ENCODE peak calls at places on chromosome 15, in four cellular contexts. P is neural crest cell, T is foreskin keratinocyte, R is tibial nerve. Z is an unnamed sample.

GRCh38 chr15:45522931-45523331 is 376 bp upstream of the SLC30A4 start:
- DNase-seq in P (no peak), T (no peak), R (peak), Z (no peak)

GRCh38 chr15:25170113-25170731 is 215.4 kb downstream of the SNRPN start:
- DNase-seq in P (no peak), T (no peak), R (no peak), Z (no peak)

GRCh38 chr15:37015476-37015875 is 84.9 kb downstream of the MEIS2 start:
- DNase-seq in P (no peak), T (no peak), R (no peak), Z (no peak)

GRCh38 chr15:67839358-67839928 is 402 bp downstream of the RNU6-1 start:
- DNase-seq in P (no peak), T (peak), R (no peak), Z (no peak)

GRCh38 chr15:36645106-36645505 is 65.7 kb downstream of the CDIN1 start:
- DNase-seq in P (no peak), T (peak), R (no peak), Z (no peak)

GRCh38 chr15:79721256-79721655 is 175.6 kb downstream of the MTHFS start:
- DNase-seq in P (no peak), T (no peak), R (no peak), Z (no peak)

GRCh38 chr15:43186003-43186353 is 775 bp downstream of the CCNDBP1 start:
- DNase-seq in P (no peak), T (peak), R (no peak), Z (no peak)

GRCh38 chr15:26875476-26875850 is 8.6 kb downstream of the GABRA5 start:
- DNase-seq in P (no peak), T (no peak), R (no peak), Z (no peak)

GRCh38 chr15:77035584-77035983 is 35.3 kb downstream of the TSPAN3 start:
- DNase-seq in P (no peak), T (no peak), R (no peak), Z (no peak)

GRCh38 chr15:90055182-90055581 is 47.1 kb downstream of the IDH2 start:
- DNase-seq in P (no peak), T (no peak), R (no peak), Z (no peak)

GRCh38 chr15:38254065-38254883 is 1.6 kb downstream of the SPRED1 start:
- DNase-seq in P (no peak), T (peak), R (peak), Z (no peak)

GRCh38 chr15:90873998-90874605 is 5.7 kb downstream of the FURIN start:
- DNase-seq in P (no peak), T (no peak), R (no peak), Z (peak)

GRCh38 chr15:76930831-76931396 is 635 bp upstream of the RCN2 start:
- DNase-seq in P (no peak), T (no peak), R (no peak), Z (no peak)

GRCh38 chr15:89419370-89419984 is 76.9 kb downstream of the RHCG start:
- DNase-seq in P (peak), T (no peak), R (no peak), Z (peak)

GRCh38 chr15:94416829-94417228 is 185.5 kb downstream of the MCTP2 start:
- DNase-seq in P (no peak), T (no peak), R (no peak), Z (no peak)

GRCh38 chr15:41967506-41968206 is 4.7 kb downstream of the EHD4 start:
- DNase-seq in P (no peak), T (no peak), R (peak), Z (no peak)

GRCh38 chr15:34810455-34811146 is 15.3 kb upstream of the ACTC1 start:
- DNase-seq in P (no peak), T (peak), R (no peak), Z (no peak)

GRCh38 chr15:66369773-66370651 is 13.5 kb upstream of the TIPIN start:
- DNase-seq in P (no peak), T (no peak), R (no peak), Z (no peak)

GRCh38 chr15:90030376-90030775 is 29.3 kb downstream of the ZNF710 start:
- DNase-seq in P (no peak), T (no peak), R (no peak), Z (no peak)

GRCh38 chr15:53197426-53197839 is 407.3 kb upstream of the ONECUT1 start:
- DNase-seq in P (peak), T (peak), R (peak), Z (peak)

GRCh38 chr15:73078722-73079121 is 26.5 kb downstream of the NEO1 start:
- DNase-seq in P (no peak), T (peak), R (no peak), Z (no peak)

GRCh38 chr15:36156855-36157521 is 422.4 kb upstream of the CDIN1 start:
- DNase-seq in P (no peak), T (peak), R (peak), Z (no peak)

GRCh38 chr15:23566070-23567050 is 886 bp downstream of the MKRN3 start:
- DNase-seq in P (peak), T (no peak), R (no peak), Z (no peak)

GRCh38 chr15:45795487-45796069 is 160.7 kb downstream of the SQOR start:
- DNase-seq in P (peak), T (peak), R (no peak), Z (peak)

GRCh38 chr15:61064653-61065052 is 164.4 kb downstream of the RORA start:
- DNase-seq in P (no peak), T (no peak), R (no peak), Z (no peak)

GRCh38 chr15:73127302-73127936 is 75.2 kb downstream of the NEO1 start:
- DNase-seq in P (peak), T (peak), R (no peak), Z (no peak)

GRCh38 chr15:25801586-25802284 is 61.4 kb downstream of the ATP10A start:
- DNase-seq in P (no peak), T (no peak), R (no peak), Z (no peak)

GRCh38 chr15:78989701-78990248 is 44.9 kb upstream of the CTSH start:
- DNase-seq in P (no peak), T (no peak), R (no peak), Z (no peak)

DNA sequence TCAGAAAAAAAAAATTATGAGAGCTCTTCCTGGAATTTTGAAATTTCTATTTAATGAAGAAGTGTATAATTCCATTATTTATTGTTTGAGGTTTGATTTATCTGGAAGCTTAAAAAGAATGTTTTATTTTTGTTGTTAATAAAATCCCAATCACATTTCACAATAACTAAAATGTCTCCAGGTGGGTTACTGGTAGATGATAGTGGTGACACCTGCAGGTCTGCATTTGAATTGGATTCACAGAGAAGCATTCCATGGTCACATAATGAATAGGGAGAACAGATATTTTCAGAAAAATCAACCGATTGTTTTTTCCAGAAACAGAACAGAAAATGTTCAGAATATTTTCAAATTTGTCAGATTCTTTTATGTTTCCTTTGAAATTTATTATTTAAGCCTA is 48.3 kb downstream of the ASB7 start:
- DNase-seq in P (no peak), T (no peak), R (no peak), Z (no peak)
- TF ChIP-seq CTCF in P (peak), T (peak), R (no peak), Z (peak)

GRCh38 chr15:69558138-69558409 is 105.5 kb downstream of the RPLP1 start:
- DNase-seq in P (no peak), T (no peak), R (no peak), Z (no peak)

GRCh38 chr15:69561071-69561784 is 108.6 kb downstream of the RPLP1 start:
- DNase-seq in P (no peak), T (no peak), R (no peak), Z (peak)

GRCh38 chr15:69562097-69562496 is 109.5 kb downstream of the RPLP1 start:
- DNase-seq in P (no peak), T (no peak), R (no peak), Z (no peak)

GRCh38 chr15:69557340-69558137 is 104.9 kb downstream of the RPLP1 start:
- DNase-seq in P (no peak), T (peak), R (no peak), Z (no peak)

GRCh38 chr15:69559440-69560215 is 107.0 kb downstream of the RPLP1 start:
- DNase-seq in P (no peak), T (no peak), R (no peak), Z (no peak)
- TF ChIP-seq CTCF in P (no peak), T (no peak), R (no peak), Z (no peak)

GRCh38 chr15:57462391-57462790 is 86.1 kb downstream of the CGNL1 start:
- DNase-seq in P (no peak), T (no peak), R (no peak), Z (no peak)
- TF ChIP-seq CTCF in P (no peak), T (peak), R (peak), Z (no peak)

DNA sequence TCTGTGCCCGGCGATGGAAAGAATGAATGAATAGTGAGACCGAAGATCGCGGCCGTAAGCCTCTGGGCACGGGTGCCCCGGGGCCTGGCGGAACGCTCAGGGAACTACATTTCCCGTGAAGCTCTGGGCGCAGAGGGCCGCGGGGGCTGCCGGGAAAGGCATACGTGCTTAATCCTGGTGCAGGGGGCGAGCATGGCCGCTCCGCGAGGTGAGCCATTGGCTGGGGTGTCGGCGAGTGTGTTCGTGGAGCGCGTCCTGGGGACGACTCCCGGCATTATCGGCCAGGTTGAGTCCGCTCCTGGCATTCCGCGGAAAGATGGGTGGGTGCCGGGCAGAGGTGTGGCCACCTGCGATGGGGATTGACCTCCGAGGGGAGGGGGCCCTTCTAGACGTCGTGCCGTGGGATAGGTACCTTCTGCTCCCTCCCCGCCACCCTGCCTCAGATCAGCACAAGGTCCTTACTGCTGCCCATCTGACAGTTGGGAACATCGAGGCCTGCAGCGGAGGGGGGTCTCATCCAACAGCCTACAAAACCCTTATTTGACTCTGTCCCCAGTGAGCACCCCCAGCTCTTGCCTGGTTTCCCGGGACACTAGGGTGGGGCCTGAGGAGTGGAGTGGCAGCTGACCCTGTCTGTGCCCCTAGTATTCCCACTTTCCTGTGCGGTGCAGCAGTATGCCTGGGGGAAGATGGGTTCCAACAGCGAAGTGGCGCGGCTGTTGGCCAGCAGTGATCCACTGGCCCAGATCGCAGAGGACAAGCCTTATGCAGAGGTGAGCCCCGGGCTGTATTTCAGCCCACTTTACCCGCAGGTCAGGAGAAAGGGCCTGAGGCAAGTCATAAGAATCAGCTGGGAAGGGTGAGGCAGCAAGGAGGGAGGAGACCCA is at the start of gene MPI:
- DNase-seq in P (peak), T (peak), R (peak), Z (peak)
- TF ChIP-seq CTCF in P (no peak), T (no peak), R (no peak), Z (no peak)

GRCh38 chr15:40567111-40567510 is 2.0 kb upstream of the RPUSD2 start:
- DNase-seq in P (no peak), T (peak), R (no peak), Z (no peak)
- TF ChIP-seq CTCF in P (peak), T (peak), R (no peak), Z (peak)

GRCh38 chr15:50501815-50502214 is 44.7 kb downstream of the USP50 start:
- DNase-seq in P (no peak), T (no peak), R (no peak), Z (no peak)
- TF ChIP-seq CTCF in P (no peak), T (no peak), R (no peak), Z (no peak)

GRCh38 chr15:39584266-39584659 is 3.4 kb downstream of the THBS1 start:
- DNase-seq in P (no peak), T (no peak), R (no peak), Z (no peak)

GRCh38 chr15:39584662-39585393 is 3.9 kb downstream of the THBS1 start:
- DNase-seq in P (no peak), T (peak), R (no peak), Z (no peak)

GRCh38 chr15:39582286-39582976 is 1.6 kb downstream of the THBS1 start:
- DNase-seq in P (no peak), T (peak), R (no peak), Z (no peak)

GRCh38 chr15:39582977-39583585 is 2.2 kb downstream of the THBS1 start:
- DNase-seq in P (no peak), T (no peak), R (no peak), Z (no peak)

DNA sequence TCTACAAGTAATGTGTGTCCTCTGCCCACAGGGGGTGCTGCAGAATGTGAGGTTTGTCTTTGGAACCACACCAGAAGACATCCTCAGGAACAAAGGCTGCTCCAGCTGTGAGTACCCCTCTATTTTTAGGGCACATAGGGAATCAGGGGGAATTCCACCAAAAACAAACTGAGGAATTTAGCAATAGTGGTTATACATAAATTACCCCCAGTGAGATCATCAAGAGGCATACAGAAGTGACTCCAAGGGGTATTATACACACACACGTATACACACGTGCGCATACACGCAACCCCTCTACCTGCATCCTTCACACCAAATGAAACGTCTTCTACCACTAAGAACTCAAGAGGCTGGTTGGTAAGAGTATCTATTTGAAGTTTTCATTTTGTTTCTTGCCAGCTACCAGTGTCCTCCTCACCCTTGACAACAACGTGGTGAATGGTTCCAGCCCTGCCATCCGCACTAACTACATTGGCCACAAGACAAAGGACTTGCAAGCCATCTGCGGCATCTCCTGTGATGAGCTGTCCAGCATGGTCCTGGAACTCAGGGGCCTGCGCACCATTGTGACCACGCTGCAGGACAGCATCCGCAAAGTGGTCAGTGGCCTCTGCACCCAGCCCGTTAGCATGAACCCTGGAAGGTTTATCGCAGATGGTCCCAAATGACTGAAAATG is 2.8 kb downstream of the THBS1 start:
- DNase-seq in P (no peak), T (peak), R (no peak), Z (no peak)
- TF ChIP-seq CTCF in P (peak), T (peak), R (peak), Z (peak)

GRCh38 chr15:85318048-85318731 is 62.2 kb upstream of the AKAP13 start:
- DNase-seq in P (no peak), T (peak), R (no peak), Z (no peak)
- TF ChIP-seq CTCF in P (peak), T (peak), R (no peak), Z (peak)

GRCh38 chr15:82848201-82848993 is 39.0 kb downstream of the WHAMM start:
- DNase-seq in P (no peak), T (no peak), R (no peak), Z (no peak)

GRCh38 chr15:82851331-82851850 is 42.0 kb downstream of the WHAMM start:
- DNase-seq in P (no peak), T (no peak), R (no peak), Z (no peak)

GRCh38 chr15:82850242-82850591 is 40.8 kb downstream of the WHAMM start:
- DNase-seq in P (no peak), T (no peak), R (no peak), Z (no peak)

GRCh38 chr15:82850731-82851130 is 41.3 kb downstream of the WHAMM start:
- DNase-seq in P (no peak), T (no peak), R (no peak), Z (no peak)

GRCh38 chr15:82849556-82850241 is 40.3 kb downstream of the WHAMM start:
- DNase-seq in P (peak), T (peak), R (peak), Z (peak)
- TF ChIP-seq CTCF in P (peak), T (peak), R (peak), Z (peak)

GRCh38 chr15:71411538-71412482 is 296.5 kb downstream of the THSD4 start:
- DNase-seq in P (no peak), T (no peak), R (peak), Z (no peak)
- TF ChIP-seq CTCF in P (no peak), T (peak), R (no peak), Z (no peak)

Z was measured in progenitor cell of endocrine pancreas.